ENCODE peak calls at places on chromosomes 1 and 21, in four cellular contexts. B is stimulated activated CD4-positive, alpha-beta T cell treated with anti-CD3 and anti-CD28 coated beads, Interleukin-1b, Interleukin-23, amount 100 ng/mL, for 24 hours; R is ureter; C is left ventricle myocardium inferior. G is an unnamed sample.

GRCh38 chr1:24173638-24174325 is 13.3 kb downstream of the IFNLR1 start:
- DNase-seq in B (no peak), R (no peak), C (no peak), G (no peak)

GRCh38 chr1:193614817-193615216 is 428.4 kb upstream of the B3GALT2 start:
- DNase-seq in B (no peak), R (no peak), C (no peak), G (no peak)

GRCh38 chr1:9400425-9401079 is 107.9 kb downstream of the SPSB1 start:
- DNase-seq in B (no peak), R (no peak), C (no peak), G (no peak)

GRCh38 chr1:66256629-66257575 is 277.1 kb upstream of the SGIP1 start:
- DNase-seq in B (no peak), R (no peak), C (no peak), G (no peak)

GRCh38 chr1:43691871-43692815 is 15.2 kb upstream of the ST3GAL3 start:
- DNase-seq in B (no peak), R (no peak), C (no peak), G (no peak)

GRCh38 chr1:224057461-224058199 is 56.3 kb upstream of the FBXO28 start:
- DNase-seq in B (no peak), R (no peak), C (no peak), G (no peak)

GRCh38 chr1:117812868-117813511 is 116.4 kb downstream of the GDAP2 start:
- DNase-seq in B (no peak), R (no peak), C (no peak), G (no peak)

GRCh38 chr1:83857108-83857507 is 141.8 kb downstream of the TTLL7 start:
- DNase-seq in B (no peak), R (no peak), C (no peak), G (peak; percentile 36)

GRCh38 chr1:216186816-216187215 is 236.4 kb downstream of the USH2A start:
- DNase-seq in B (no peak), R (no peak), C (no peak), G (no peak)

GRCh38 chr1:169483500-169483966 is 2.2 kb downstream of the SLC19A2 start:
- DNase-seq in B (no peak), R (peak; percentile 68), C (no peak), G (peak; percentile 40)

GRCh38 chr1:228299901-228300300 is 92.1 kb downstream of the OBSCN start:
- DNase-seq in B (no peak), R (no peak), C (no peak), G (no peak)

GRCh38 chr1:25640646-25641328 is 24.2 kb downstream of the MAN1C1 start:
- DNase-seq in B (no peak), R (no peak), C (no peak), G (no peak)

GRCh38 chr1:111833334-111833733 is 77.6 kb downstream of the DDX20 start:
- DNase-seq in B (no peak), R (no peak), C (no peak), G (no peak)

GRCh38 chr1:10765734-10766478 is 30.5 kb downstream of the CASZ1 start:
- DNase-seq in B (no peak), R (no peak), C (no peak), G (no peak)

GRCh38 chr1:77489910-77490309 is 192.5 kb downstream of the ZZZ3 start:
- DNase-seq in B (no peak), R (no peak), C (no peak), G (no peak)

GRCh38 chr1:101170506-101171050 is 66.2 kb upstream of the S1PR1 start:
- DNase-seq in B (no peak), R (no peak), C (no peak), G (no peak)

GRCh38 chr1:153353226-153353947 is 4.3 kb upstream of the S100A9 start:
- DNase-seq in B (no peak), R (no peak), C (no peak), G (no peak)

GRCh38 chr1:2255420-2256369 is 27.6 kb downstream of the SKI start:
- DNase-seq in B (no peak), R (no peak), C (no peak), G (peak; percentile 35)

GRCh38 chr1:240189386-240189989 is 97.8 kb downstream of the FMN2 start:
- DNase-seq in B (no peak), R (no peak), C (no peak), G (peak; percentile 16)

GRCh38 chr1:63929106-63929478 is 155.3 kb downstream of the ROR1 start:
- DNase-seq in B (no peak), R (no peak), C (no peak), G (no peak)

GRCh38 chr21:33067457-33067856 is 2.5 kb upstream of the OLIG1 start:
- DNase-seq in B (no peak), R (no peak), C (no peak), G (no peak)

GRCh38 chr21:42513151-42513984 is at the start of gene SLC37A1:
- DNase-seq in B (no peak), R (peak; percentile 50), C (no peak), G (no peak)

GRCh38 chr1:244497805-244498204 is 36.7 kb downstream of the CATSPERE start:
- DNase-seq in B (no peak), R (no peak), C (no peak), G (no peak)

GRCh38 chr1:169245706-169246105 is 121.9 kb downstream of the NME7 start:
- DNase-seq in B (no peak), R (no peak), C (no peak), G (no peak)

G was measured in fibroblast of the conjunctiva.